ENCODE peak calls at places on chromosome 15, in six cellular contexts. X is GM06990; F is activated CD4-positive, alpha-beta T cell treated with anti-CD3 and anti-CD28 coated beads, Interleukin-2, amount 50 U/mL, for 1 hour; G is tibial artery; Z is NCI-H748 treated with DMSO at 0.1 percent for 48 hours; Q is NCI-H1930. E is an unnamed sample.

GRCh38 chr15:69604050-69604378 is 151.4 kb downstream of the RPLP1 start:
- DNase-seq in X (no peak), Z (peak), F (no peak), Q (peak), G (no peak), E (peak)

GRCh38 chr15:101579766-101580165 is 72.4 kb downstream of the TM2D3 start:
- DNase-seq in X (no peak), G (no peak), F (no peak), Q (no peak), Z (no peak), E (no peak)

GRCh38 chr15:45794304-45794703 is 159.5 kb downstream of the SQOR start:
- DNase-seq in F (no peak), Q (no peak), G (no peak), X (no peak), Z (no peak), E (no peak)

GRCh38 chr15:98257290-98257689 is 296.8 kb downstream of the ARRDC4 start:
- DNase-seq in G (no peak), Z (no peak), F (no peak), Q (no peak), X (no peak), E (no peak)

GRCh38 chr15:75063889-75064288 is 40.5 kb downstream of the PPCDC start:
- DNase-seq in F (no peak), G (no peak), Z (no peak), X (no peak), Q (no peak), E (no peak)

GRCh38 chr15:42992626-42993025 is 72.0 kb upstream of the TTBK2 start:
- DNase-seq in Q (no peak), X (no peak), F (no peak), G (no peak), Z (no peak), E (no peak)

GRCh38 chr15:89143503-89144162 is 55.4 kb downstream of the ABHD2 start:
- DNase-seq in Q (no peak), F (no peak), G (no peak), X (peak), Z (no peak), E (peak)

GRCh38 chr15:68924866-68925599 is 5.3 kb upstream of the SPESP1 start:
- DNase-seq in G (peak), X (peak), Q (peak), F (peak), Z (peak), E (peak)

GRCh38 chr15:79339588-79340314 is 28.8 kb downstream of the TMED3 start:
- DNase-seq in F (no peak), G (no peak), Q (no peak), X (no peak), Z (peak), E (peak)

GRCh38 chr15:66292261-66293084 is 895 bp upstream of the DIS3L start:
- DNase-seq in G (no peak), X (no peak), F (no peak), Q (no peak), Z (no peak), E (no peak)

GRCh38 chr15:82021992-82022391 is 23.8 kb downstream of the MEX3B start:
- DNase-seq in X (no peak), F (no peak), G (no peak), Z (peak), Q (no peak), E (peak)

GRCh38 chr15:69929905-69930630 is 167.6 kb downstream of the TLE3 start:
- DNase-seq in X (no peak), Z (no peak), F (no peak), G (no peak), Q (no peak), E (no peak)

GRCh38 chr15:72193781-72194396 is 3.7 kb downstream of the GRAMD2A start:
- DNase-seq in X (no peak), F (no peak), G (no peak), Q (no peak), Z (peak), E (no peak)

GRCh38 chr15:68218847-68219798 is 10.4 kb downstream of the CLN6 start:
- DNase-seq in G (no peak), F (no peak), Q (no peak), X (no peak), Z (no peak), E (no peak)

GRCh38 chr15:48602358-48603122 is 43.0 kb downstream of the FBN1 start:
- DNase-seq in Q (no peak), F (no peak), X (no peak), G (no peak), Z (no peak), E (no peak)

GRCh38 chr15:41153733-41154132 is 37.7 kb upstream of the INO80 start:
- DNase-seq in Z (no peak), Q (no peak), F (no peak), X (no peak), G (no peak), E (no peak)

GRCh38 chr15:101315736-101316135 is 20.7 kb upstream of the SNRPA1 start:
- DNase-seq in G (no peak), X (no peak), Z (no peak), Q (no peak), F (no peak), E (no peak)

GRCh38 chr15:61084944-61085367 is 144.1 kb downstream of the RORA start:
- DNase-seq in Q (no peak), Z (no peak), F (no peak), G (no peak), X (peak), E (peak)

GRCh38 chr15:58269455-58270414 is 131.6 kb downstream of the AQP9 start:
- DNase-seq in F (peak), X (peak), G (no peak), Q (peak), Z (peak), E (peak)